ENCODE peak calls at places on chromosomes 7 and 10, in ten cellular contexts. G, Q, V, D, M, B, P, A, X and W are unnamed samples.

GRCh38 chr7:29285451-29285807 is 90.9 kb downstream of the CHN2 start:
- DNase-seq in G (peak), Q (peak), V (peak), D (no peak), M (no peak), B (peak), P (no peak), A (no peak), X (peak), W (peak)

GRCh38 chr7:84122582-84123360 is 71.8 kb downstream of the SEMA3A start:
- DNase-seq in G (no peak), Q (no peak), V (no peak), D (no peak), M (no peak), B (no peak), P (no peak), A (no peak), X (no peak), W (no peak)

GRCh38 chr10:110273474-110273873 is 31.2 kb downstream of the SMNDC1 start:
- DNase-seq in G (peak), Q (peak), V (peak), D (peak), M (peak), B (peak), P (no peak), A (peak), X (peak), W (peak)

GRCh38 chr7:134899729-134900128 is 86.6 kb upstream of the AGBL3 start:
- DNase-seq in G (no peak), Q (no peak), V (no peak), D (no peak), M (no peak), B (peak), P (no peak), A (peak), X (peak), W (peak)

GRCh38 chr10:117729156-117729555 is 186.6 kb downstream of the EMX2 start:
- DNase-seq in G (no peak), Q (no peak), V (no peak), D (no peak), M (no peak), B (no peak), P (no peak), A (no peak), X (no peak), W (no peak)

GRCh38 chr10:60566027-60566575 is 176.4 kb upstream of the ANK3 start:
- DNase-seq in G (no peak), Q (no peak), V (no peak), D (no peak), M (no peak), B (no peak), P (no peak), A (no peak), X (no peak), W (no peak)

GRCh38 chr10:35896011-35896410 is 253.9 kb upstream of the FZD8 start:
- DNase-seq in G (no peak), Q (no peak), V (no peak), D (no peak), M (no peak), B (peak), P (no peak), A (no peak), X (peak), W (no peak)

GRCh38 chr10:30074101-30074500 is 14.7 kb upstream of the JCAD start:
- DNase-seq in G (no peak), Q (no peak), V (no peak), D (no peak), M (no peak), B (no peak), P (no peak), A (no peak), X (no peak), W (no peak)

GRCh38 chr10:109977382-109977806 is 30.4 kb upstream of the ADD3 start:
- DNase-seq in G (no peak), Q (no peak), V (no peak), D (no peak), M (no peak), B (no peak), P (no peak), A (peak), X (peak), W (peak)

GRCh38 chr7:128168667-128169210 is 72.3 kb upstream of the LEP start:
- DNase-seq in G (no peak), Q (peak), V (no peak), D (no peak), M (no peak), B (peak), P (no peak), A (peak), X (peak), W (no peak)

GRCh38 chr10:69318997-69319727 is 40.9 kb downstream of the HK1 start:
- DNase-seq in G (peak), Q (peak), V (peak), D (peak), M (peak), B (peak), P (peak), A (peak), X (peak), W (no peak)

GRCh38 chr7:47536705-47537611 is 45.0 kb downstream of the TNS3 start:
- DNase-seq in G (no peak), Q (no peak), V (no peak), D (no peak), M (peak), B (no peak), P (peak), A (peak), X (peak), W (no peak)

GRCh38 chr7:94584113-94584512 is 71.8 kb downstream of the SGCE start:
- DNase-seq in G (no peak), Q (no peak), V (no peak), D (no peak), M (no peak), B (no peak), P (no peak), A (no peak), X (peak), W (peak)

GRCh38 chr10:88826390-88826789 is 23.9 kb downstream of the LIPM start:
- DNase-seq in G (no peak), Q (no peak), V (no peak), D (no peak), M (no peak), B (no peak), P (no peak), A (no peak), X (no peak), W (no peak)

GRCh38 chr7:33702511-33703054 is 202.8 kb upstream of the BMPER start:
- DNase-seq in G (no peak), Q (no peak), V (no peak), D (no peak), M (no peak), B (no peak), P (no peak), A (no peak), X (no peak), W (no peak)

GRCh38 chr10:133466683-133467275 is 13.0 kb downstream of the SCART1 start:
- DNase-seq in G (no peak), Q (no peak), V (no peak), D (no peak), M (no peak), B (no peak), P (no peak), A (no peak), X (no peak), W (no peak)

GRCh38 chr10:62726142-62726541 is 78.4 kb upstream of the ADO start:
- DNase-seq in G (no peak), Q (peak), V (no peak), D (no peak), M (no peak), B (peak), P (no peak), A (no peak), X (no peak), W (no peak)

GRCh38 chr10:132606536-132607316 is 69.1 kb downstream of the INPP5A start:
- DNase-seq in G (no peak), Q (no peak), V (no peak), D (peak), M (peak), B (no peak), P (no peak), A (no peak), X (peak), W (peak)

GRCh38 chr10:43299579-43299978 is 32.7 kb upstream of the RASGEF1A start:
- DNase-seq in G (peak), Q (peak), V (no peak), D (no peak), M (no peak), B (no peak), P (no peak), A (no peak), X (no peak), W (no peak)

GRCh38 chr7:43196379-43196778 is 83.9 kb downstream of the HECW1 start:
- DNase-seq in G (no peak), Q (no peak), V (no peak), D (no peak), M (no peak), B (no peak), P (no peak), A (no peak), X (peak), W (no peak)

GRCh38 chr7:80286611-80287010 is 152.0 kb downstream of the GNAI1 start:
- DNase-seq in G (no peak), Q (no peak), V (no peak), D (no peak), M (no peak), B (no peak), P (no peak), A (no peak), X (no peak), W (no peak)

GRCh38 chr10:68208424-68209042 is 23.4 kb downstream of the ATOH7 start:
- DNase-seq in G (no peak), Q (peak), V (peak), D (no peak), M (no peak), B (peak), P (peak), A (peak), X (peak), W (peak)

GRCh38 chr7:116226664-116227063 is 16.3 kb downstream of the TES start:
- DNase-seq in G (no peak), Q (no peak), V (no peak), D (no peak), M (no peak), B (no peak), P (no peak), A (no peak), X (peak), W (no peak)

GRCh38 chr7:4931932-4932331 is 27.1 kb downstream of the MMD2 start:
- DNase-seq in G (no peak), Q (peak), V (no peak), D (peak), M (no peak), B (peak), P (peak), A (peak), X (no peak), W (peak)

GRCh38 chr7:19674266-19674960 is 34.4 kb downstream of the POLR1F start:
- DNase-seq in G (no peak), Q (no peak), V (no peak), D (no peak), M (no peak), B (peak), P (no peak), A (no peak), X (peak), W (no peak)